ENCODE peak calls at places on chromosomes 16 and 17, in six cellular contexts. One of them, this sample, is unnamed.

GRCh38 chr16:28191364-28191985 is 20.3 kb downstream of the XPO6 start:
- DNase-seq in OCI-LY7: no peak
- DNase-seq in heart right ventricle: no peak
- DNase-seq in right lobe of liver: no peak
- DNase-seq in pancreas: no peak
- DNase-seq in breast epithelium: no peak
- DNase-seq in this sample: no peak

GRCh38 chr17:12982224-12982623 is 35.6 kb downstream of the ELAC2 start:
- DNase-seq in pancreas: no peak
- DNase-seq in heart right ventricle: no peak
- DNase-seq in breast epithelium: no peak
- DNase-seq in right lobe of liver: no peak
- DNase-seq in OCI-LY7: peak; percentile 31
- DNase-seq in this sample: no peak

GRCh38 chr16:27324851-27325301 is 11.1 kb downstream of the IL4R start:
- DNase-seq in OCI-LY7: no peak
- DNase-seq in right lobe of liver: peak; percentile 23
- DNase-seq in heart right ventricle: no peak
- DNase-seq in pancreas: no peak
- DNase-seq in breast epithelium: no peak
- DNase-seq in this sample: no peak

GRCh38 chr16:30356401-30357084 is 1.4 kb upstream of the CD2BP2 start:
- DNase-seq in OCI-LY7: peak; percentile 23
- DNase-seq in right lobe of liver: peak; percentile 49
- DNase-seq in breast epithelium: no peak
- DNase-seq in heart right ventricle: no peak
- DNase-seq in pancreas: peak; percentile 31
- DNase-seq in this sample: peak; percentile 38

GRCh38 chr16:51321251-51321650 is 170.2 kb upstream of the SALL1 start:
- DNase-seq in heart right ventricle: no peak
- DNase-seq in breast epithelium: no peak
- DNase-seq in right lobe of liver: no peak
- DNase-seq in OCI-LY7: no peak
- DNase-seq in pancreas: no peak
- DNase-seq in this sample: no peak

GRCh38 chr17:3528604-3529511 is 28.8 kb downstream of the TRPV3 start:
- DNase-seq in OCI-LY7: no peak
- DNase-seq in breast epithelium: no peak
- DNase-seq in right lobe of liver: no peak
- DNase-seq in heart right ventricle: no peak
- DNase-seq in pancreas: no peak
- DNase-seq in this sample: no peak

GRCh38 chr16:260326-260725 is 15.4 kb downstream of the RGS11 start:
- DNase-seq in right lobe of liver: no peak
- DNase-seq in breast epithelium: no peak
- DNase-seq in OCI-LY7: no peak
- DNase-seq in heart right ventricle: no peak
- DNase-seq in pancreas: no peak
- DNase-seq in this sample: no peak

GRCh38 chr16:79598341-79599181 is 2.0 kb downstream of the MAF start:
- DNase-seq in right lobe of liver: peak; percentile 60
- DNase-seq in pancreas: peak; percentile 31
- DNase-seq in breast epithelium: peak; percentile 58
- DNase-seq in heart right ventricle: peak; percentile 55
- DNase-seq in OCI-LY7: no peak
- DNase-seq in this sample: peak; percentile 29

GRCh38 chr17:50150354-50151040 is at the start of gene PPP1R9B:
- DNase-seq in right lobe of liver: no peak
- DNase-seq in heart right ventricle: no peak
- DNase-seq in pancreas: peak; percentile 48
- DNase-seq in breast epithelium: no peak
- DNase-seq in OCI-LY7: peak; percentile 40
- DNase-seq in this sample: no peak

GRCh38 chr17:75817571-75817970 is 26.6 kb downstream of the UNC13D start:
- DNase-seq in pancreas: no peak
- DNase-seq in heart right ventricle: no peak
- DNase-seq in right lobe of liver: no peak
- DNase-seq in OCI-LY7: no peak
- DNase-seq in breast epithelium: no peak
- DNase-seq in this sample: no peak

GRCh38 chr16:47143329-47143676 is 442 bp downstream of the NETO2 start:
- DNase-seq in heart right ventricle: peak; percentile 21
- DNase-seq in OCI-LY7: peak; percentile 53
- DNase-seq in pancreas: peak; percentile 61
- DNase-seq in breast epithelium: no peak
- DNase-seq in right lobe of liver: peak; percentile 55
- DNase-seq in this sample: peak; percentile 55

GRCh38 chr17:10316986-10317834 is 55.6 kb downstream of the MYH13 start:
- DNase-seq in right lobe of liver: peak; percentile 44
- DNase-seq in breast epithelium: no peak
- DNase-seq in pancreas: peak; percentile 35
- DNase-seq in OCI-LY7: peak; percentile 30
- DNase-seq in heart right ventricle: peak; percentile 47
- DNase-seq in this sample: peak; percentile 71

GRCh38 chr16:5917436-5917835 is 819.8 kb upstream of the EEF2KMT start:
- DNase-seq in pancreas: no peak
- DNase-seq in right lobe of liver: no peak
- DNase-seq in breast epithelium: no peak
- DNase-seq in heart right ventricle: no peak
- DNase-seq in OCI-LY7: no peak
- DNase-seq in this sample: peak; percentile 46

GRCh38 chr16:85195271-85195647 is 83.0 kb upstream of the CIBAR2 start:
- DNase-seq in pancreas: no peak
- DNase-seq in breast epithelium: no peak
- DNase-seq in heart right ventricle: no peak
- DNase-seq in right lobe of liver: no peak
- DNase-seq in OCI-LY7: no peak
- DNase-seq in this sample: no peak

GRCh38 chr16:228151-228855 is 946 bp downstream of the LUC7L start:
- DNase-seq in heart right ventricle: no peak
- DNase-seq in breast epithelium: no peak
- DNase-seq in OCI-LY7: peak; percentile 30
- DNase-seq in right lobe of liver: no peak
- DNase-seq in pancreas: no peak
- DNase-seq in this sample: no peak

GRCh38 chr17:65593870-65594584 is 32.6 kb upstream of the AXIN2 start:
- DNase-seq in pancreas: no peak
- DNase-seq in breast epithelium: no peak
- DNase-seq in right lobe of liver: no peak
- DNase-seq in OCI-LY7: no peak
- DNase-seq in heart right ventricle: no peak
- DNase-seq in this sample: no peak

GRCh38 chr16:67277294-67277998 is 1.9 kb upstream of the PLEKHG4 start:
- DNase-seq in breast epithelium: peak; percentile 68
- DNase-seq in OCI-LY7: no peak
- DNase-seq in pancreas: peak; percentile 26
- DNase-seq in heart right ventricle: no peak
- DNase-seq in right lobe of liver: no peak
- DNase-seq in this sample: peak; percentile 36

GRCh38 chr17:35373984-35374765 is 754 bp upstream of the SLFN11 start:
- DNase-seq in OCI-LY7: no peak
- DNase-seq in breast epithelium: no peak
- DNase-seq in heart right ventricle: peak; percentile 46
- DNase-seq in right lobe of liver: peak; percentile 57
- DNase-seq in pancreas: peak; percentile 35
- DNase-seq in this sample: peak; percentile 37

GRCh38 chr16:66082424-66082823 is 284.1 kb upstream of the CDH5 start:
- DNase-seq in heart right ventricle: no peak
- DNase-seq in OCI-LY7: no peak
- DNase-seq in right lobe of liver: no peak
- DNase-seq in breast epithelium: no peak
- DNase-seq in pancreas: no peak
- DNase-seq in this sample: no peak

GRCh38 chr17:5203178-5203907 is 11.7 kb upstream of the ZNF594 start:
- DNase-seq in breast epithelium: no peak
- DNase-seq in OCI-LY7: no peak
- DNase-seq in pancreas: no peak
- DNase-seq in right lobe of liver: no peak
- DNase-seq in heart right ventricle: no peak
- DNase-seq in this sample: no peak

GRCh38 chr17:17946104-17946503 is 26.1 kb downstream of the TOM1L2 start:
- DNase-seq in breast epithelium: no peak
- DNase-seq in OCI-LY7: no peak
- DNase-seq in heart right ventricle: no peak
- DNase-seq in pancreas: no peak
- DNase-seq in right lobe of liver: no peak
- DNase-seq in this sample: no peak

GRCh38 chr16:31477220-31478216 is 5.4 kb upstream of the SLC5A2 start:
- DNase-seq in right lobe of liver: peak; percentile 88
- DNase-seq in pancreas: peak; percentile 83
- DNase-seq in heart right ventricle: no peak
- DNase-seq in breast epithelium: peak; percentile 77
- DNase-seq in OCI-LY7: no peak
- DNase-seq in this sample: peak; percentile 92

GRCh38 chr17:34366529-34367107 is 3.6 kb upstream of the CCL1 start:
- DNase-seq in heart right ventricle: no peak
- DNase-seq in pancreas: no peak
- DNase-seq in OCI-LY7: peak; percentile 38
- DNase-seq in right lobe of liver: no peak
- DNase-seq in breast epithelium: no peak
- DNase-seq in this sample: no peak

GRCh38 chr17:47872651-47873161 is 21.7 kb upstream of the SP6 start:
- DNase-seq in breast epithelium: no peak
- DNase-seq in heart right ventricle: no peak
- DNase-seq in right lobe of liver: no peak
- DNase-seq in OCI-LY7: no peak
- DNase-seq in pancreas: no peak
- DNase-seq in this sample: no peak

GRCh38 chr16:15822957-15823356 is 33.9 kb downstream of the MYH11 start:
- DNase-seq in right lobe of liver: no peak
- DNase-seq in breast epithelium: peak; percentile 58
- DNase-seq in heart right ventricle: no peak
- DNase-seq in pancreas: peak; percentile 68
- DNase-seq in OCI-LY7: no peak
- DNase-seq in this sample: no peak

GRCh38 chr16:86598607-86599318 is 20.4 kb downstream of the FOXL1 start:
- DNase-seq in pancreas: no peak
- DNase-seq in right lobe of liver: no peak
- DNase-seq in breast epithelium: no peak
- DNase-seq in OCI-LY7: no peak
- DNase-seq in heart right ventricle: no peak
- DNase-seq in this sample: no peak

GRCh38 chr16:30028438-30029093 is 2.5 kb downstream of the TLCD3B start:
- DNase-seq in heart right ventricle: no peak
- DNase-seq in pancreas: no peak
- DNase-seq in breast epithelium: no peak
- DNase-seq in OCI-LY7: no peak
- DNase-seq in right lobe of liver: no peak
- DNase-seq in this sample: no peak

GRCh38 chr17:14245002-14245401 is 8.3 kb upstream of the CDRT15 start:
- DNase-seq in right lobe of liver: no peak
- DNase-seq in OCI-LY7: no peak
- DNase-seq in pancreas: no peak
- DNase-seq in breast epithelium: no peak
- DNase-seq in heart right ventricle: no peak
- DNase-seq in this sample: no peak

GRCh38 chr17:41456206-41456605 is 11.0 kb downstream of the KRT32 start:
- DNase-seq in heart right ventricle: no peak
- DNase-seq in OCI-LY7: no peak
- DNase-seq in pancreas: no peak
- DNase-seq in breast epithelium: no peak
- DNase-seq in right lobe of liver: no peak
- DNase-seq in this sample: no peak
- TF ChIP-seq CTCF in heart right ventricle: no peak
- TF ChIP-seq CTCF in OCI-LY7: no peak
- TF ChIP-seq CTCF in pancreas: no peak
- TF ChIP-seq CTCF in breast epithelium: no peak
- TF ChIP-seq CTCF in right lobe of liver: no peak
- TF ChIP-seq CTCF in this sample: no peak

GRCh38 chr17:64091116-64091515 is 38.8 kb downstream of the ERN1 start:
- DNase-seq in breast epithelium: no peak
- DNase-seq in pancreas: no peak
- DNase-seq in right lobe of liver: no peak
- DNase-seq in OCI-LY7: peak; percentile 35
- DNase-seq in heart right ventricle: no peak
- DNase-seq in this sample: no peak
- H3K27ac ChIP-seq in breast epithelium: no peak overlapping the region
- H3K27ac ChIP-seq in pancreas: no peak overlapping the region
- H3K27ac ChIP-seq in right lobe of liver: no peak overlapping the region
- H3K27ac ChIP-seq in OCI-LY7: peak overlapping the region; percentile 25
- H3K27ac ChIP-seq in heart right ventricle: no peak overlapping the region
- H3K27ac ChIP-seq in this sample: no peak overlapping the region

GRCh38 chr16:3864562-3864961 is 16.0 kb downstream of the CREBBP start:
- DNase-seq in breast epithelium: no peak
- DNase-seq in right lobe of liver: no peak
- DNase-seq in pancreas: no peak
- DNase-seq in OCI-LY7: no peak
- DNase-seq in heart right ventricle: no peak
- DNase-seq in this sample: no peak
- H3K4me1 ChIP-seq in breast epithelium: no peaks in the 10 kb centered on the region
- H3K4me1 ChIP-seq in right lobe of liver: no peaks in the 10 kb centered on the region
- H3K4me1 ChIP-seq in pancreas: peaks cover 30% of the 10 kb centered on the region
- H3K4me1 ChIP-seq in OCI-LY7: peaks cover 30% of the 10 kb centered on the region
- H3K4me1 ChIP-seq in heart right ventricle: peaks cover 91% of the 10 kb centered on the region
- H3K4me1 ChIP-seq in this sample: peaks cover 14% of the 10 kb centered on the region

DNA sequence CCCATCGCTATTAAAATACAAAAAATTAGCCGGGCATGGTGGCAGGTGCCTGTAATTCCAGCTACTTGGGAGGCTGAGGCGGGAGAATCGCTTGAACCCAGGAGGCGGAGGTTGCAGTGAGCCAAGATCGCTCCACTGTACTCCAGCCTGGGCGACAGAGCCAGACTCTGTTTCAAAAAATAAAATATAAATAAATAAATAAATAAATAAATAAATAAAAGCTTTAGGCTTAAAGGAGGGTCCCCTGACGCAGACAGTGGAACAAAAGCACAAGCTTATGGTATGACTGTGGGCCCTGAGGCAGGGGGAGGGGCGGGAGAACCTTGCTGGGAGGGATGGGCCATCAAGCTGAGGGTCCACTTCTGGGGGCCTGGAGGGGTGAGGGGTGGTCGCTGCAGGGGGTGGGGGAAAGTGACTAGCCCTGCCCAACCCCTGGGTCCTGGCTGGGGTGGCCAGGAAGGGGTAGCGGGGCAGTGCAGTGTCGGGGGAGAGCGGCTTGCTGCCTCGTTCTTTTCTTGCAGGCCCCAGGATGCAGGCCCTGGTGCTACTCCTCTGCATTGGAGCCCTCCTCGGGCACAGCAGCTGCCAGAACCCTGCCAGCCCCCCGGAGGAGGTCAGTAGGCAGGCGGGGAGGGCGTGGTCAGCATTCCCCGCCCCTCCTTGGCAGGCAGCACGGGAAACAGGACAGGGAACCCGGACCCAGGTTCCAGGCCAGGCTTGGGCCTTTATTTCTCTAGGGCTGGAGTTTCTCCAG is 4.7 kb downstream of the SERPINF1 start:
- DNase-seq in pancreas: no peak
- DNase-seq in breast epithelium: no peak
- DNase-seq in right lobe of liver: peak; percentile 60
- DNase-seq in OCI-LY7: no peak
- DNase-seq in heart right ventricle: no peak
- DNase-seq in this sample: no peak
- TF ChIP-seq CTCF in pancreas: no peak
- TF ChIP-seq CTCF in breast epithelium: no peak
- TF ChIP-seq CTCF in right lobe of liver: no peak
- TF ChIP-seq CTCF in OCI-LY7: no peak
- TF ChIP-seq CTCF in heart right ventricle: no peak
- TF ChIP-seq CTCF in this sample: no peak